ENCODE peak calls at places on chromosomes 16 and 17, in four cellular contexts. M is HepG2, U is HCT116, T is K562. J is an unnamed sample.

GRCh38 chr17:34816806-34817205 is 144.5 kb downstream of the CCT6B start:
- DNase-seq in M (no peak), U (no peak), T (no peak), J (no peak)

GRCh38 chr17:49848019-49848473 is at the start of gene TAC4:
- DNase-seq in M (no peak), U (no peak), T (peak; percentile 22), J (no peak)

GRCh38 chr17:39485555-39485954 is 24.3 kb downstream of the CDK12 start:
- DNase-seq in M (no peak), U (peak; percentile 15), T (no peak), J (peak; percentile 13)

GRCh38 chr17:17495448-17496188 is 577 bp downstream of the RASD1 start:
- DNase-seq in M (no peak), U (no peak), T (no peak), J (no peak)

GRCh38 chr17:73592079-73592415 is 52.2 kb downstream of the SDK2 start:
- DNase-seq in M (no peak), U (no peak), T (no peak), J (no peak)

GRCh38 chr16:14088155-14088753 is 17.1 kb downstream of the MRTFB start:
- DNase-seq in M (peak; percentile 96), U (no peak), T (no peak), J (no peak)

GRCh38 chr16:49483651-49484451 is 110.2 kb downstream of the C16orf78 start:
- DNase-seq in M (no peak), U (no peak), T (no peak), J (no peak)

GRCh38 chr17:74542166-74542565 is 3.7 kb downstream of the CD300C start:
- DNase-seq in M (no peak), U (no peak), T (no peak), J (no peak)

GRCh38 chr16:69465083-69465721 is 40.8 kb downstream of the CYB5B start:
- DNase-seq in M (peak; percentile 45), U (no peak), T (peak; percentile 16), J (no peak)

GRCh38 chr16:71499775-71500364 is 10.7 kb upstream of the ZNF19 start:
- DNase-seq in M (peak; percentile 68), U (peak; percentile 57), T (peak; percentile 72), J (peak; percentile 56)

GRCh38 chr16:19765860-19766553 is 47.9 kb downstream of the IQCK start:
- DNase-seq in M (no peak), U (no peak), T (no peak), J (no peak)

GRCh38 chr17:4073983-4074830 is 68.6 kb downstream of the ZZEF1 start:
- DNase-seq in M (no peak), U (no peak), T (no peak), J (no peak)

GRCh38 chr16:8869212-8869987 is 594 bp upstream of the CARHSP1 start:
- DNase-seq in M (peak; percentile 65), U (no peak), T (peak; percentile 56), J (no peak)

GRCh38 chr17:44000141-44000860 is 4.1 kb upstream of the NAGS start:
- DNase-seq in M (no peak), U (no peak), T (peak; percentile 52), J (no peak)

GRCh38 chr17:44004077-44004760 is at the start of gene NAGS:
- DNase-seq in M (peak; percentile 67), U (no peak), T (peak; percentile 58), J (no peak)

GRCh38 chr17:44000871-44001460 is 3.5 kb upstream of the NAGS start:
- DNase-seq in M (no peak), U (no peak), T (no peak), J (no peak)

GRCh38 chr17:44001461-44001920 is 2.9 kb upstream of the NAGS start:
- DNase-seq in M (peak; percentile 80), U (no peak), T (no peak), J (no peak)

DNA sequence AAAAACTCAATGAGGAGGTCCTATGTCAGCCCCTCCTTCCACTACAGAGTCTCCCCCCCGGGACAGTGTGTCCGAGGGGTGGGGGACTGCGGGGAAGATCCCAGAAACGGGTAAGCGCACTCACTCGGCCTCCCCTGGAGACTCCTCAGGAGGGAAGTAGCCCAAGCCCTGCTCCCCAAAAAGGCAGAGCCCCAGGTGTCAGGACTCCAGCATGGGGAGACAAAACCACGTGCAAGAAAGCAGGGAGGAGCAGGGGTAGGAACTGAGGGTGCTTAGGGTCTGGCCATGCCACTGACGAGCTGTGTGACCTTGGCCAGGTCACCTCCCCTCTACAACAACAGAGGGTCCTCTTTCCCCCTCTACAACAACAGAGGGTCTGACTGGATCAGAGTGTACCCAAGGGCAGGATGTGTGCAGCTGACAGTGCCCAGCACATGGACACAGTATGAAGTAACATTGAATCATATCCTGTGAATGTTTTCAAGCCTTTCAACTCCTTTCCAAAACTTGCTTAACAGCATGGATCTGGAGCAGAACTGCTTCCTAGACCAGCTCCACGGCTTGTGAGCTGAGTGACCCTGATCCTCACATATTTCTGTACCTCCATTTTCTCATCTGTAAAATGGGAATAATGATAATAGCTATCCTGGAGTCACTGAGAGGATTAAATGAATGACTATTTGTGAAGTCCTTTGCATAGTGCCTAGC is 2.1 kb upstream of the NAGS start:
- DNase-seq in M (peak; percentile 80), U (no peak), T (no peak), J (no peak)
- TF ChIP-seq SIN3A in M (peak; percentile 64), U (no peak), T (no peak), J (no peak)

DNA sequence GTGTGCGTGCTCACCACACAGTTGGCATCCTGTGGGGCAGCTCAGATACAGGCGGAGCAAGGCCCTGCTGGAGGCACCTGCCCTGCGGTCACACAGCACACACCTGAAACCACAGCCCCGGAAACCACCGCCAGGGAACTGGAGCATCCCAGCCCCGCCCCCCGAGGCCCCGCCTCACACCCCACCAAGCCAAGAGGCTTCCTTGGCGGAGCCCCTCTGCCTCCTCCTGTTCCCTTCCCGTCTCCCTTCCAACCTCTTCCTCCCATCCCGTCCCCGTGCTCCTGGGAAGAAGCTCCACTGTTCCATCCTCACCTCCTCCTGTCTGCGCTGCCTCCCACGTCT is 205.5 kb downstream of the NTN1 start:
- DNase-seq in M (no peak), U (no peak), T (no peak), J (no peak)
- TF ChIP-seq TCF7L2 in M (no peak), U (no peak), T (no peak), J (no peak)

GRCh38 chr16:68285683-68286082 is 21.4 kb downstream of the SLC7A6 start:
- DNase-seq in M (no peak), U (no peak), T (no peak), J (no peak)

GRCh38 chr16:68283346-68283745 is 19.0 kb downstream of the SLC7A6 start:
- DNase-seq in M (no peak), U (no peak), T (no peak), J (no peak)

GRCh38 chr16:68283840-68284595 is 19.7 kb downstream of the SLC7A6 start:
- DNase-seq in M (no peak), U (no peak), T (no peak), J (no peak)

GRCh38 chr16:68286153-68287074 is 22.1 kb downstream of the SLC7A6 start:
- DNase-seq in M (peak; percentile 35), U (no peak), T (no peak), J (no peak)

DNA sequence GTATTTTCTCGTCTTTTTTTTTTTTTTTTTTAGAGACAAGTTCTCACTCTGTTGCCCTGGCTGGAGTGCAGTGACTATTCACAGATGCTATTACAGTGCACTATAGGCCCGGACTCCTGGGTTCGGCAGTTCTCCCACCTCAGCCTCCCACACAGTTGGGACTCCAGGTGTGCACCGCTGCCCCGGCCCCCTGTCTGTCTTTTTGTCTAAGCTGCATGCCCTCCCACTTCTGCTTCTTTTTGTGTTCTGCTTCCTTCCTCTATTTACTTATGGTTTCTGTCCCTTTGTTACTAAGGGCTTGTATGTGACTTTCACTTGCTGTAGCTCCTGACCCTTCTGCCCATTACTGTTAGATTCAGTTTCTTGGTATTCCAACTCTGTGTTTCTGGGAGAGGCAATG is 20.5 kb downstream of the SLC7A6 start:
- DNase-seq in M (no peak), U (no peak), T (no peak), J (no peak)
- H3K27ac ChIP-seq in M (no peak overlapping the region), U (no peak overlapping the region), T (no peak overlapping the region), J (no peak overlapping the region)

GRCh38 chr17:67221062-67221998 is 23.7 kb downstream of the HELZ start:
- DNase-seq in M (peak; percentile 34), U (peak; percentile 40), T (peak; percentile 67), J (no peak)

GRCh38 chr17:67227488-67227887 is 17.5 kb downstream of the HELZ start:
- DNase-seq in M (no peak), U (no peak), T (no peak), J (no peak)

GRCh38 chr17:67218385-67218950 is 26.5 kb downstream of the HELZ start:
- DNase-seq in M (no peak), U (no peak), T (no peak), J (no peak)

GRCh38 chr17:67229109-67229991 is 15.6 kb downstream of the HELZ start:
- DNase-seq in M (no peak), U (no peak), T (no peak), J (no peak)

GRCh38 chr17:67223924-67224323 is 21.1 kb downstream of the HELZ start:
- DNase-seq in M (peak; percentile 18), U (no peak), T (peak; percentile 50), J (no peak)
- TF ChIP-seq SIN3A in M (no peak), U (no peak), T (no peak), J (no peak)

GRCh38 chr16:87060026-87060986 is 256.9 kb downstream of the C16orf95 start:
- DNase-seq in M (no peak), U (no peak), T (peak; percentile 25), J (no peak)

GRCh38 chr16:87056551-87056950 is 260.6 kb downstream of the C16orf95 start:
- DNase-seq in M (no peak), U (no peak), T (no peak), J (no peak)

GRCh38 chr16:87057291-87057881 is 259.8 kb downstream of the C16orf95 start:
- DNase-seq in M (no peak), U (peak; percentile 35), T (no peak), J (no peak)

GRCh38 chr16:87057951-87058560 is 259.1 kb downstream of the C16orf95 start:
- DNase-seq in M (no peak), U (no peak), T (no peak), J (no peak)

DNA sequence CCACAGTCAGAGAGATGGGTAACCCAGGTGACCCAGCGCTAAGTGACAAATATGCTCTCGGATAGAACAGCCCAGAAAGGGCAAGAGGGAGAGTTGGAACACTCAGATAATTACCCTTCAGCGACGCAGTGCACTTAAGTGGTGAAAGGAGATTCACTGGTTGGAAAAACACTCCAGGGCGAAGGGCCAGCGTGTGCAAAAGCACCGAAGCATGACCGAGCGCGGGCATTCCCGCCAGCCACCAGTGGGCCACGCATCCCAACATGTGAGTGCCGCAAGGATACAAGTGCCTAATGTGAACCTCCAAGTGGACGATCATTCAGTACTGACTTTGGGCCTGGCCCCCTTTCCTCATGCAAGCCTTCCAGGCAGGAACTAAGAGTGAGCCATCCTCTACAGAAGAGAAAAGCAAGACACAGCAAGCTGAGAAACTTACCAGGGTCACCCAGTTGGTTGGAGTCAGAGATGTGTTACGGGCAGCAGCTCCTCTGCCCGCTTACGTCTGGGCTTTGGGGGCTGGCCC is 258.4 kb downstream of the C16orf95 start:
- DNase-seq in M (no peak), U (no peak), T (no peak), J (no peak)
- TF ChIP-seq TCF7L2 in M (no peak), U (no peak), T (no peak), J (no peak)

DNA sequence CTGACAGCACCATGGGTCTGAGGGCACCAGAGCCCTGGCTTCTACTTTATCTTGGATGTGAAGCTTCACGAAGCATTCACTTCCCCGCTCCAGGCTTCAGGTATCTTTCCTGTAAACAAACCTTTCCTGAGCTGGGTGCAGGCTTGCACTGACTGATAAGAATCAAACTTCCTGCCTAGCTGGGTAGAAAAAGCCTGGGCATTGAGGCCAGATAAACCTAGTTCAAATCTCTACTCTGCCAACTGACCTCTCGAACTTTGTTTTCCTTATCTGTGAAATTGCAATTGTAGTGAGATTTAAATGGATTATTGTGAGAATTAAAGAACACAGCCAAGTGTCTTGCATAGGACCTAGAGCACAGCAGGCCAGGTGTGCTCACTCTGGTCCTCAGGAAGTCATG is 2.9 kb upstream of the TMEM208 start:
- DNase-seq in M (no peak), U (no peak), T (no peak), J (no peak)
- H3K27ac ChIP-seq in M (no peak overlapping the region), U (no peak overlapping the region), T (no peak overlapping the region), J (no peak overlapping the region)